ENCODE peak calls at places on chromosomes 13 and 19, in five cellular contexts. E, H, X, B and V are unnamed samples.

GRCh38 chr13:93635687-93636086 is 409.1 kb downstream of the GPC6 start:
- DNase-seq in E (no peak), H (peak; percentile 85), X (peak; percentile 63), B (no peak), V (no peak)

GRCh38 chr13:52010890-52011689 is at the start of gene ATP7B:
- DNase-seq in E (peak; percentile 24), H (no peak), X (no peak), B (no peak), V (no peak)

GRCh38 chr19:44653977-44654784 is 10.5 kb downstream of the PVR start:
- DNase-seq in E (peak; percentile 43), H (peak; percentile 43), X (peak; percentile 63), B (peak; percentile 72), V (peak; percentile 51)

GRCh38 chr13:110454227-110454859 is 107.2 kb downstream of the RAB20 start:
- DNase-seq in E (no peak), H (no peak), X (no peak), B (no peak), V (no peak)

GRCh38 chr19:14526423-14526822 is 3.0 kb upstream of the TECR start:
- DNase-seq in E (no peak), H (no peak), X (no peak), B (no peak), V (no peak)

GRCh38 chr19:49117677-49118564 is 1.0 kb downstream of the C19orf73 start:
- DNase-seq in E (no peak), H (no peak), X (no peak), B (no peak), V (no peak)

GRCh38 chr13:93304134-93304533 is 77.5 kb downstream of the GPC6 start:
- DNase-seq in E (no peak), H (no peak), X (no peak), B (no peak), V (no peak)

GRCh38 chr19:34834513-34834912 is 61.5 kb upstream of the ZNF599 start:
- DNase-seq in E (no peak), H (no peak), X (no peak), B (no peak), V (no peak)

GRCh38 chr13:67740871-67741475 is 510.8 kb upstream of the PCDH9 start:
- DNase-seq in E (no peak), H (no peak), X (no peak), B (no peak), V (no peak)

GRCh38 chr13:60139272-60139671 is 24.5 kb downstream of the DIAPH3 start:
- DNase-seq in E (peak; percentile 26), H (no peak), X (peak; percentile 53), B (no peak), V (no peak)

GRCh38 chr19:3387645-3388589 is 21.5 kb downstream of the NFIC start:
- DNase-seq in E (no peak), H (peak; percentile 94), X (no peak), B (peak; percentile 96), V (no peak)

GRCh38 chr13:31035162-31035951 is 102.9 kb downstream of the TEX26 start:
- DNase-seq in E (peak; percentile 33), H (no peak), X (no peak), B (no peak), V (no peak)

GRCh38 chr13:44906758-44907157 is 82.5 kb downstream of the NUFIP1 start:
- DNase-seq in E (no peak), H (peak; percentile 91), X (peak; percentile 59), B (peak; percentile 44), V (no peak)

GRCh38 chr19:19410553-19411550 is 5.4 kb downstream of the GATAD2A start:
- DNase-seq in E (no peak), H (no peak), X (no peak), B (no peak), V (no peak)

GRCh38 chr19:5838437-5839311 is 828 bp downstream of the FUT6 start:
- DNase-seq in E (no peak), H (no peak), X (no peak), B (no peak), V (no peak)

GRCh38 chr19:55372316-55373081 is 2.2 kb upstream of the IL11 start:
- DNase-seq in E (no peak), H (no peak), X (no peak), B (no peak), V (no peak)

GRCh38 chr19:45505996-45506245 is 1.4 kb upstream of the VASP start:
- DNase-seq in E (no peak), H (no peak), X (no peak), B (no peak), V (no peak)

GRCh38 chr19:31538879-31539278 is 189.6 kb upstream of the TSHZ3 start:
- DNase-seq in E (no peak), H (no peak), X (no peak), B (no peak), V (no peak)

GRCh38 chr13:113179374-113180230 is 21.2 kb downstream of the PROZ start:
- DNase-seq in E (no peak), H (no peak), X (peak; percentile 94), B (no peak), V (no peak)

GRCh38 chr13:25114220-25114619 is 18.3 kb downstream of the PABPC3 start:
- DNase-seq in E (peak; percentile 65), H (peak; percentile 52), X (peak; percentile 88), B (peak; percentile 70), V (peak; percentile 76)

GRCh38 chr13:109779074-109779473 is 7.3 kb downstream of the IRS2 start:
- DNase-seq in E (no peak), H (no peak), X (no peak), B (no peak), V (peak; percentile 42)